ENCODE peak calls at places on chromosome 5, in ten cellular contexts. S, W, M, U, B, F, C, Q, L and J are unnamed samples.

GRCh38 chr5:76874088-76874581 is 24.3 kb downstream of the S100Z start:
- DNase-seq in F (peak), Q (no peak), M (no peak), U (no peak), B (no peak), L (no peak), C (no peak), W (peak), S (no peak), J (no peak)

GRCh38 chr5:133047404-133047803 is 4.4 kb upstream of the HSPA4 start:
- DNase-seq in U (no peak), C (no peak), Q (no peak), B (no peak), S (no peak), F (no peak), M (no peak), W (no peak), L (no peak), J (no peak)

GRCh38 chr5:73387630-73388370 is 60.8 kb downstream of the FOXD1 start:
- DNase-seq in S (no peak), W (peak), M (no peak), L (no peak), B (no peak), U (no peak), Q (peak), F (peak), C (no peak), J (no peak)

GRCh38 chr5:92616085-92616484 is 964.9 kb downstream of the NR2F1-AS1 start:
- DNase-seq in B (no peak), S (no peak), Q (no peak), L (no peak), M (no peak), F (no peak), U (no peak), W (no peak), C (no peak), J (no peak)

GRCh38 chr5:56350030-56350594 is 117.0 kb upstream of the ANKRD55 start:
- DNase-seq in U (no peak), M (no peak), B (no peak), W (no peak), F (no peak), Q (no peak), L (no peak), S (no peak), C (no peak), J (no peak)

GRCh38 chr5:13412040-13412595 is 532.4 kb downstream of the DNAH5 start:
- DNase-seq in B (no peak), L (no peak), W (no peak), C (no peak), M (no peak), S (peak), Q (no peak), F (no peak), U (no peak), J (peak)

GRCh38 chr5:108339220-108339619 is 42.7 kb downstream of the FBXL17 start:
- DNase-seq in F (peak), W (no peak), Q (no peak), L (no peak), M (no peak), C (no peak), S (no peak), B (no peak), U (no peak), J (no peak)

GRCh38 chr5:41057940-41058339 is 13.2 kb downstream of the MROH2B start:
- DNase-seq in B (no peak), C (no peak), F (no peak), U (no peak), L (no peak), W (no peak), Q (no peak), S (no peak), M (no peak), J (no peak)

GRCh38 chr5:72246954-72247442 is 73.0 kb downstream of the MRPS27 start:
- DNase-seq in M (no peak), L (no peak), U (peak), C (no peak), W (no peak), S (peak), F (peak), Q (peak), B (no peak), J (no peak)

GRCh38 chr5:149550267-149550582 is 1.0 kb downstream of the CSNK1A1 start:
- DNase-seq in M (no peak), L (no peak), C (peak), B (no peak), S (peak), W (no peak), Q (peak), U (peak), F (peak), J (no peak)

GRCh38 chr5:33148076-33148501 is 292.7 kb upstream of the TARS1 start:
- DNase-seq in F (peak), M (no peak), C (peak), Q (peak), W (no peak), B (no peak), U (peak), L (no peak), S (peak), J (peak)

GRCh38 chr5:17252543-17252942 is 35.1 kb downstream of the BASP1 start:
- DNase-seq in B (no peak), C (no peak), Q (no peak), W (no peak), M (no peak), U (peak), S (peak), F (peak), L (no peak), J (peak)

GRCh38 chr5:107085572-107085971 is 585.2 kb downstream of the EFNA5 start:
- DNase-seq in C (no peak), W (no peak), L (no peak), F (no peak), B (no peak), Q (no peak), U (no peak), S (no peak), M (no peak), J (no peak)

GRCh38 chr5:111063709-111064322 is 7.7 kb upstream of the TSLP start:
- DNase-seq in W (no peak), M (no peak), S (peak), U (no peak), F (no peak), C (no peak), Q (peak), L (no peak), B (no peak), J (no peak)

GRCh38 chr5:171102877-171103610 is 206.0 kb upstream of the TLX3 start:
- DNase-seq in M (no peak), S (no peak), Q (no peak), F (no peak), U (no peak), C (no peak), B (no peak), L (no peak), W (no peak), J (no peak)

GRCh38 chr5:3596261-3596825 is 711 bp downstream of the IRX1 start:
- DNase-seq in L (no peak), Q (no peak), U (no peak), F (peak), C (no peak), S (no peak), B (no peak), M (no peak), W (no peak), J (no peak)

GRCh38 chr5:171984748-171985419 is 21.6 kb downstream of the FBXW11 start:
- DNase-seq in U (peak), C (no peak), L (no peak), Q (peak), W (no peak), M (no peak), S (peak), B (no peak), F (peak), J (no peak)

GRCh38 chr5:173885481-173886010 is 2.6 kb upstream of the CPEB4 start:
- DNase-seq in C (no peak), S (no peak), M (peak), F (no peak), B (no peak), Q (no peak), U (no peak), L (no peak), W (no peak), J (peak)

GRCh38 chr5:41908374-41909079 is 4.4 kb downstream of the RIMOC1 start:
- DNase-seq in L (no peak), C (no peak), B (no peak), U (peak), W (no peak), F (peak), Q (peak), S (peak), M (no peak), J (no peak)

GRCh38 chr5:30475429-30475828 is 718.1 kb upstream of the CDH6 start:
- DNase-seq in U (no peak), B (no peak), W (no peak), L (no peak), C (no peak), M (no peak), Q (no peak), S (no peak), F (no peak), J (no peak)

GRCh38 chr5:107857785-107858184 is 187.0 kb upstream of the EFNA5 start:
- DNase-seq in B (no peak), S (no peak), Q (no peak), M (no peak), W (no peak), L (no peak), U (no peak), C (no peak), F (no peak), J (no peak)

GRCh38 chr5:163569284-163569683 is 63.9 kb downstream of the MAT2B start:
- DNase-seq in F (peak), B (no peak), U (peak), W (no peak), Q (peak), C (peak), S (peak), M (no peak), L (no peak), J (no peak)

GRCh38 chr5:142871056-142871879 is 101.1 kb downstream of the ARHGAP26 start:
- DNase-seq in U (no peak), F (no peak), C (no peak), W (no peak), B (no peak), Q (no peak), L (no peak), M (peak), S (no peak), J (no peak)

GRCh38 chr5:115641948-115642347 is 16.1 kb upstream of the TMED7 start:
- DNase-seq in Q (no peak), U (peak), L (no peak), C (no peak), B (no peak), F (peak), W (no peak), S (peak), M (no peak), J (no peak)

GRCh38 chr5:174323878-174324281 is 278.4 kb downstream of the NSG2 start:
- DNase-seq in L (peak), M (no peak), F (peak), W (peak), B (no peak), C (no peak), S (peak), Q (peak), U (peak), J (peak)

GRCh38 chr5:154446183-154447073 is 631 bp downstream of the SAP30L start:
- DNase-seq in Q (peak), S (peak), W (no peak), M (peak), B (peak), F (peak), L (peak), U (peak), C (no peak), J (peak)

GRCh38 chr5:127153031-127153430 is 79.7 kb upstream of the C5orf63 start:
- DNase-seq in L (no peak), F (no peak), W (no peak), M (no peak), U (no peak), C (no peak), S (no peak), Q (no peak), B (no peak), J (no peak)

GRCh38 chr5:77232959-77233358 is 22.5 kb downstream of the PDE8B start:
- DNase-seq in M (no peak), S (no peak), C (no peak), B (no peak), F (peak), U (no peak), L (no peak), Q (no peak), W (no peak), J (no peak)